ENCODE peak calls at places on chromosomes 7 and 10, in six cellular contexts. C, J, A, H, B and X are unnamed samples.

GRCh38 chr10:133187906-133188681 is 28.1 kb downstream of the KNDC1 start:
- DNase-seq in C (no peak), J (no peak), A (no peak), H (no peak), B (no peak), X (no peak)

GRCh38 chr7:35893649-35894048 is 92.8 kb downstream of the SEPTIN7 start:
- DNase-seq in C (no peak), J (no peak), A (no peak), H (no peak), B (no peak), X (no peak)

GRCh38 chr7:39240864-39241263 is 263.2 kb downstream of the POU6F2 start:
- DNase-seq in C (no peak), J (no peak), A (no peak), H (no peak), B (no peak), X (no peak)

GRCh38 chr7:100829150-100829716 is 1.9 kb upstream of the EPHB4 start:
- DNase-seq in C (no peak), J (no peak), A (peak; percentile 99), H (peak; percentile 98), B (no peak), X (no peak)

GRCh38 chr7:128045766-128046165 is 14.5 kb upstream of the LRRC4 start:
- DNase-seq in C (no peak), J (peak; percentile 47), A (no peak), H (no peak), B (no peak), X (no peak)

GRCh38 chr10:79060641-79061255 is 8.0 kb upstream of the ZMIZ1 start:
- DNase-seq in C (no peak), J (no peak), A (no peak), H (no peak), B (no peak), X (peak; percentile 7)

GRCh38 chr7:106480616-106481031 is 180.3 kb downstream of the CCDC71L start:
- DNase-seq in C (no peak), J (no peak), A (peak; percentile 89), H (peak; percentile 60), B (no peak), X (no peak)

GRCh38 chr7:96495751-96496216 is 173.9 kb upstream of the SLC25A13 start:
- DNase-seq in C (no peak), J (no peak), A (no peak), H (no peak), B (peak; percentile 87), X (no peak)

GRCh38 chr7:149071641-149072437 is 18.7 kb downstream of the ZNF786 start:
- DNase-seq in C (no peak), J (no peak), A (peak; percentile 26), H (no peak), B (no peak), X (no peak)

GRCh38 chr7:28135296-28135695 is 45.3 kb downstream of the JAZF1 start:
- DNase-seq in C (no peak), J (no peak), A (no peak), H (no peak), B (no peak), X (no peak)

GRCh38 chr7:114885836-114886235 is 36.1 kb upstream of the MDFIC start:
- DNase-seq in C (no peak), J (peak; percentile 2), A (no peak), H (no peak), B (no peak), X (no peak)

GRCh38 chr7:82347808-82348207 is 95.8 kb downstream of the CACNA2D1 start:
- DNase-seq in C (no peak), J (no peak), A (no peak), H (no peak), B (no peak), X (no peak)

GRCh38 chr7:149125189-149125863 is 798 bp downstream of the ZNF425 start:
- DNase-seq in C (no peak), J (peak; percentile 29), A (no peak), H (no peak), B (no peak), X (no peak)

GRCh38 chr10:119454231-119454804 is 88.2 kb downstream of the RGS10 start:
- DNase-seq in C (no peak), J (no peak), A (no peak), H (no peak), B (no peak), X (no peak)

GRCh38 chr10:132385721-132386418 is 11.1 kb upstream of the PWWP2B start:
- DNase-seq in C (no peak), J (no peak), A (no peak), H (no peak), B (no peak), X (no peak)

GRCh38 chr7:42143605-42144252 is 93.3 kb downstream of the GLI3 start:
- DNase-seq in C (no peak), J (peak; percentile 11), A (peak; percentile 24), H (peak; percentile 45), B (no peak), X (no peak)

GRCh38 chr7:41114166-41114565 is 588.7 kb downstream of the INHBA start:
- DNase-seq in C (no peak), J (no peak), A (no peak), H (no peak), B (no peak), X (no peak)

GRCh38 chr7:116162992-116163391 is 47.3 kb upstream of the TES start:
- DNase-seq in C (no peak), J (no peak), A (peak; percentile 15), H (no peak), B (no peak), X (no peak)

GRCh38 chr7:29565634-29565981 is 2.0 kb downstream of the PRR15 start:
- DNase-seq in C (no peak), J (no peak), A (no peak), H (no peak), B (no peak), X (no peak)

GRCh38 chr10:129792864-129793263 is 171.2 kb downstream of the EBF3 start:
- DNase-seq in C (no peak), J (no peak), A (no peak), H (no peak), B (no peak), X (no peak)

GRCh38 chr7:30422922-30423321 is 55.7 kb downstream of the NOD1 start:
- DNase-seq in C (no peak), J (peak; percentile 11), A (peak; percentile 49), H (peak; percentile 63), B (no peak), X (no peak)

GRCh38 chr7:29287366-29287765 is 92.8 kb downstream of the CHN2 start:
- DNase-seq in C (no peak), J (peak; percentile 55), A (peak; percentile 66), H (peak; percentile 64), B (peak; percentile 23), X (no peak)

GRCh38 chr7:27172823-27173411 is 1.2 kb downstream of the HOXA10 start:
- DNase-seq in C (no peak), J (peak; percentile 87), A (peak; percentile 50), H (peak; percentile 64), B (no peak), X (peak; percentile 59)